ENCODE peak calls at places on chromosomes 6 and 20, in five cellular contexts. O is tibial nerve, X is RWPE2, H is PC-3, V is iPS DF 6.9. T is an unnamed sample. For H3K4me1 and H3K9me3, the result is how much of the 10 kb centered on the place peaks cover.

GRCh38 chr6:162907876-162908481 is 180.2 kb downstream of the PACRG start:
- DNase-seq in O (no peak), X (no peak), H (peak), V (peak), T (no peak)

GRCh38 chr20:21432911-21433310 is 35.6 kb upstream of the NKX2-4 start:
- DNase-seq in O (no peak), X (no peak), H (peak), V (no peak), T (no peak)

GRCh38 chr6:33118525-33119123 is 42.8 kb downstream of the HLA-DPB1 start:
- DNase-seq in O (no peak), X (no peak), H (peak), V (no peak), T (peak)

GRCh38 chr6:37221585-37222124 is 35.9 kb upstream of the TBC1D22B start:
- DNase-seq in O (no peak), X (no peak), H (no peak), V (no peak), T (no peak)

GRCh38 chr20:5353624-5354496 is 37.1 kb upstream of the PROKR2 start:
- DNase-seq in O (no peak), X (no peak), H (peak), V (no peak), T (no peak)

GRCh38 chr6:72939029-72939428 is 286.3 kb downstream of the KHDC1L start:
- DNase-seq in O (no peak), X (no peak), H (no peak), V (no peak), T (no peak)

GRCh38 chr6:160534050-160534696 is 129.9 kb downstream of the LPA start:
- DNase-seq in O (peak), X (no peak), H (peak), V (peak), T (peak)

GRCh38 chr6:85660181-85660611 is 17.5 kb upstream of the SYNCRIP start:
- DNase-seq in O (no peak), X (peak), H (peak), V (no peak), T (no peak)

GRCh38 chr20:35009665-35010328 is 54.1 kb downstream of the MYH7B start:
- DNase-seq in O (no peak), X (peak), H (no peak), V (no peak), T (no peak)

GRCh38 chr20:17612287-17612974 is 42.6 kb downstream of the DSTN start:
- DNase-seq in O (no peak), X (peak), H (no peak), V (no peak), T (peak)

GRCh38 chr20:8454137-8454712 is 322.2 kb downstream of the PLCB1 start:
- DNase-seq in O (no peak), X (no peak), H (peak), V (peak), T (no peak)

GRCh38 chr20:4840831-4841230 is 119.1 kb downstream of the PRND start:
- DNase-seq in O (no peak), X (no peak), H (no peak), V (no peak), T (no peak)

GRCh38 chr6:13668291-13668928 is 43.2 kb downstream of the RANBP9 start:
- DNase-seq in O (no peak), X (no peak), H (no peak), V (no peak), T (no peak)

GRCh38 chr20:44603327-44603726 is 20.9 kb downstream of the PKIG start:
- DNase-seq in O (no peak), X (peak), H (no peak), V (no peak), T (no peak)

GRCh38 chr6:162973975-162974374 is 246.2 kb downstream of the PACRG start:
- DNase-seq in O (no peak), X (no peak), H (no peak), V (no peak), T (no peak)

GRCh38 chr6:15623282-15624116 is 39.3 kb downstream of the DTNBP1 start:
- DNase-seq in O (no peak), X (no peak), H (peak), V (no peak), T (peak)

GRCh38 chr20:23132930-23133559 is 46.9 kb upstream of the CD93 start:
- DNase-seq in O (no peak), X (peak), H (no peak), V (no peak), T (no peak)

GRCh38 chr6:159716247-159717086 is 10.8 kb upstream of the WTAP start:
- DNase-seq in O (no peak), X (no peak), H (peak), V (no peak), T (no peak)

GRCh38 chr6:79574636-79575035 is 37.4 kb upstream of the LCA5 start:
- DNase-seq in O (no peak), X (no peak), H (peak), V (no peak), T (no peak)

GRCh38 chr20:41174782-41175181 is 37.4 kb downstream of the PLCG1 start:
- DNase-seq in O (no peak), X (peak), H (no peak), V (no peak), T (no peak)

GRCh38 chr6:113862112-113862511 is 5.0 kb downstream of the MARCKS start:
- DNase-seq in O (no peak), X (no peak), H (peak), V (no peak), T (peak)

GRCh38 chr6:13526718-13527668 is 39.6 kb upstream of the GFOD1 start:
- DNase-seq in O (no peak), X (no peak), H (no peak), V (no peak), T (peak)

GRCh38 chr6:121520337-121521163 is 85.1 kb downstream of the GJA1 start:
- DNase-seq in O (no peak), X (no peak), H (peak), V (no peak), T (no peak)

GRCh38 chr6:10451828-10452509 is 37.1 kb upstream of the TFAP2A start:
- DNase-seq in O (no peak), X (peak), H (peak), V (no peak), T (no peak)

GRCh38 chr6:52512199-52512598 is 64.7 kb downstream of the TRAM2 start:
- DNase-seq in O (peak), X (no peak), H (peak), V (no peak), T (no peak)

GRCh38 chr6:158972241-158973233 is 27.5 kb downstream of the RSPH3 start:
- DNase-seq in O (no peak), X (no peak), H (peak), V (peak), T (peak)

DNA sequence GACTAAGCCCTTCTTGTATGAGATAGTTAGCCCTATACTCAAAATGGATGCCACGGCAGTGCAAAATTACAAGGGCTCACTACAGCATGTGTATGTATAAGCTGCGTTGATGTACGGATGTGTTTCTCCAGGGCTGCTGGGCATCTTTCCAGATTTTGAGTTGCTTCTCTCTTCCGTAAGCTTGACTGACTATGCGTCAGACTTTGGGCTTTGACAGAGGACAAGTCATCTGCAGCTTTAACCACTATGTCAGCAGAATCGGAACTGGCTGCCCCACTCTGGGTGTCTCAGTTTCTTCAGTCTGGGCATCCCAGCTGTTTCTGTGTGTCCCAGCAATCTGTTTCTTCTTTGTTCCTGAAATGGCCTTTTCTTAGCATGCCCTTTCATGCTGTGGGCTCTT is 241.6 kb downstream of the BTBD3 start:
- DNase-seq in O (no peak), X (no peak), H (peak), V (no peak), T (no peak)
- H3K4me1 ChIP-seq in O (under half), X (under half), H (under half), V (under half), T (under half)

GRCh38 chr20:55353206-55353605 is 652.1 kb downstream of the CBLN4 start:
- DNase-seq in O (no peak), X (no peak), H (peak), V (no peak), T (no peak)
- H3K9me3 ChIP-seq in O (under half), X (under half), H (under half), V (under half), T (under half)

DNA sequence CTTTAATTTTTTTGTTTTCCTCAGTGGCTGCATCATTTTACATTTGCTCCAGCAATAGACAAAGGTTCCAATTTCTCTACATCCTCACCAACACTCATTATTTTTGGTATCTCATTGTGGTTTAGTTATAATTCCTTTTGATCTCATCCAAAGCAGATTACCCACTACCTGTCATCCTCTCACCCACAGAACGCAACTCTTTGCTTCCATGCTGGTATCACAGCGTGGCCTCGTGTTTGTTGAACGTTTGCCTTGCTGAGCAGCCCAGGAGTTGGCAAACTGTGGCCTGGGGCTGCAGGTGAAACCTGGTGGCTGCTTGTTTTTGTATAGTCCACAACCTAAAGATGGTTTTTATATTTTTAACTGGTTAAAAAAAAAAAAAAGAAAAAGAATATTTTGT is 181.9 kb downstream of the BCAS1 start:
- DNase-seq in O (no peak), X (no peak), H (no peak), V (no peak), T (no peak)
- H3K4me1 ChIP-seq in O (under half), X (under half), H (half or more), V (under half), T (under half)

GRCh38 chr6:2118136-2118535 is 127.3 kb downstream of the GMDS start:
- DNase-seq in O (no peak), X (no peak), H (no peak), V (no peak), T (no peak)
- H3K9me3 ChIP-seq in O (under half), X (under half), H (under half), V (under half), T (under half)

GRCh38 chr20:59222239-59222981 is 58.8 kb downstream of the ZNF831 start:
- DNase-seq in O (peak), X (peak), H (peak), V (peak), T (peak)

GRCh38 chr20:59221049-59221748 is 57.6 kb downstream of the ZNF831 start:
- DNase-seq in O (no peak), X (no peak), H (peak), V (no peak), T (no peak)

GRCh38 chr20:59221881-59222238 is 58.2 kb downstream of the ZNF831 start:
- DNase-seq in O (no peak), X (no peak), H (no peak), V (no peak), T (no peak)

GRCh38 chr20:59222982-59223610 is 59.5 kb downstream of the ZNF831 start:
- DNase-seq in O (no peak), X (no peak), H (peak), V (no peak), T (peak)

DNA sequence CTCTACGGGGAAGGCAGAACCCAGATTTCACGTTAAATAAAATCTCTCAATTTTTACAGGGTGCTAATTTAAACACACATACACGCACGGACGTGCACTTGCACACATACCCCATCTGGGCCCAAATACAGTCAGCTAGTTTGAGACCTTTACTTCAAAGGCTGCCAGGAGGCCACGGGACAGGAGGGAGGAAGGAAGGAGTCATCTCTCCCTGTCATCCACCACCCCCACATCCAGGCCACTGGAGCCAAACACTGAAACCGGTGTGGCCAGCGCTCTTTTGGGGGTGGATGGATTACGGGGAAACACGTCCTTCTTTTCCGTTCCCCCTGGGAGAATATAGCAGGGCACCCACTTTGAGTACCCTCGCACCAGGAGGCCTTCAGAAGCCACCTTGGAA is 60.1 kb downstream of the ZNF831 start:
- DNase-seq in O (no peak), X (no peak), H (no peak), V (no peak), T (no peak)
- H3K4me1 ChIP-seq in O (under half), X (under half), H (under half), V (under half), T (under half)

GRCh38 chr6:100301731-100302130 is 163.0 kb downstream of the SIM1 start:
- DNase-seq in O (no peak), X (no peak), H (no peak), V (no peak), T (no peak)
- H3K9me3 ChIP-seq in O (under half), X (under half), H (under half), V (under half), T (under half)

DNA sequence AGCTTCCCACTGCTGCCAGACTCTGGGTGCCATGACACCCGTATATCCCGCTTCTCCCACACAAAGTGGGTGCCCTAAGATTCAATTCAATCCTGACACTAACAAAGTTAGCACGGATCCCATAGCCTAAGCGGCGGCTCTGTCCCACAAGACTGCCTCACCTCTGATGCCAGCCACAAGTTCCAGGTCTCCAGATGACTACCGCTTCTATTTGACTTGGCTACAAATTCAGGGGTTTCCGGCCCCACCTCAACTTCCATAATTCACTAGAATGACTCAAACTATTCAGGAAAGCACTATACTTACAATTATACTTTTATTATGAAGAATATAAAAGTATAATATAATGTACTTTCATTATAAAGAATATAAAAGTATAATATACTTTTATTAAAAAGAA is 24.8 kb upstream of the SLC22A23 start:
- DNase-seq in O (no peak), X (no peak), H (peak), V (no peak), T (no peak)
- H3K4me1 ChIP-seq in O (under half), X (under half), H (under half), V (under half), T (under half)

GRCh38 chr6:167737205-167737830 is 89.4 kb upstream of the AFDN start:
- DNase-seq in O (no peak), X (no peak), H (no peak), V (no peak), T (no peak)

GRCh38 chr6:167735498-167736201 is 91.1 kb upstream of the AFDN start:
- DNase-seq in O (no peak), X (no peak), H (no peak), V (no peak), T (no peak)

GRCh38 chr6:167738386-167738785 is 88.3 kb upstream of the AFDN start:
- DNase-seq in O (no peak), X (no peak), H (no peak), V (no peak), T (no peak)

GRCh38 chr6:167734662-167735497 is 91.8 kb upstream of the AFDN start:
- DNase-seq in O (no peak), X (no peak), H (no peak), V (no peak), T (no peak)

GRCh38 chr6:167736486-167737204 is 90.1 kb upstream of the AFDN start:
- DNase-seq in O (no peak), X (no peak), H (no peak), V (no peak), T (no peak)
- H3K9me3 ChIP-seq in O (under half), X (under half), H (under half), V (under half), T (under half)

DNA sequence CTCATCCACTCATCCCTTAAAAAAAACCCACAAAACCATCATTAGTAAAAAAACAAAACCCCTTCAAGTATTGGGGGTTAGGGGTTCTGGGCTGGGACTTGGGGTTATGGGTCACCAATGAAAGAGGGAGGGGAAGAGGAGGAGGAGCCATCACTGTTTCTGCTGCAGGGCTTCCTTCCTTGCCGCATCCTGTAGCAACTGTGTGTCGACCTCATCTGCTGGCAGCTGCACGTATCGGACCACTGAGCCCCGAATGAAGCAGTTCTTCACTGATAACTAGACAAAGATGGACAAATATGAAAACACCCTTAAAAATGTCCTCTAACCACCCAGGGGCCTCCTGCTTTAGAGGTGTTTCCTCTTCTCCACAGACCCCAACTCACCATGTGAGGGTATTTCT is 2.1 kb upstream of the VARS1 start:
- DNase-seq in O (no peak), X (no peak), H (no peak), V (no peak), T (no peak)
- H3K4me1 ChIP-seq in O (under half), X (under half), H (under half), V (under half), T (under half)

DNA sequence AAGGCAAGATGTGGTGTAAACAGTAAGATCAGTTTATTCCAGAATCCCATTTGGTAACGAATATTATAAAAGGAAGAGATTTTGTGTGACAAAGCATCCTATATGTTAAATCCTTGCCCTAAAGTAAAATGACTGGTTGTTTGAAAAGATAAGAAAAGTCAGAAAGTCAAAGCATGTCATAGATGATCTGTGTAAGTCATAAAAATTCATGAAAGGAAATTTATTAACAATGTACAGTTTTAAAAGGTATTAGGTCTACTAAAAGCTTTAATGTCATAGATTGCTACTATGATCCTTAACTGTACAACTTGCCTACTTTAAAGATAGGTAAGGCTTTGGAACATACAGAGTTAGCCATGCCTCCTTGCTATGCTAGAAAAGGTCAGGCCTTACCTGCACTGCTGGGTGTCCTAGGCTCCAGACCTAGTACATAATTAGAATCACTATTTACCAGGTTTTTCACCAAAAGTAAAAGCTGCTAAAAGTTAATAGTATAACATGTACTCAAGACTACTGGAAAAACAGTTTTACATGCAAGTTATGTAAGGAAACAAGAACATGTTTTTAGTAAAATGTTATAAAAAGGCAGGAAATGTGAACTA is 1090.1 kb upstream of the ADGRB3 start:
- DNase-seq in O (no peak), X (no peak), H (no peak), V (no peak), T (no peak)
- H3K9me3 ChIP-seq in O (under half), X (under half), H (under half), V (under half), T (under half)

T was measured in small intestine.